ENCODE peak calls at places on chromosomes 13 and 19, in seven cellular contexts. One of them, this sample, is unnamed. For H3K4me1 and H3K36me3, the result is how much of the 10 kb centered on the place peaks cover.

GRCh38 chr13:97749174-97749573 is 204.3 kb upstream of the IPO5 start:
- DNase-seq in tibial artery: no peak
- DNase-seq in mammary epithelial cell: peak
- DNase-seq in heart left ventricle: no peak
- DNase-seq in ovary: no peak
- DNase-seq in sigmoid colon: no peak
- DNase-seq in CD8-positive, alpha-beta memory T cell: no peak
- DNase-seq in this sample: no peak

GRCh38 chr13:113610266-113610665 is 25.7 kb downstream of the TFDP1 start:
- DNase-seq in sigmoid colon: no peak
- DNase-seq in ovary: no peak
- DNase-seq in tibial artery: no peak
- DNase-seq in CD8-positive, alpha-beta memory T cell: no peak
- DNase-seq in mammary epithelial cell: no peak
- DNase-seq in heart left ventricle: no peak
- DNase-seq in this sample: no peak

GRCh38 chr19:50870417-50871089 is 2.7 kb upstream of the KLK2 start:
- DNase-seq in mammary epithelial cell: no peak
- DNase-seq in CD8-positive, alpha-beta memory T cell: no peak
- DNase-seq in heart left ventricle: no peak
- DNase-seq in ovary: no peak
- DNase-seq in tibial artery: no peak
- DNase-seq in sigmoid colon: peak
- DNase-seq in this sample: no peak

GRCh38 chr13:36377822-36378480 is 31.8 kb upstream of the SPART start:
- DNase-seq in tibial artery: no peak
- DNase-seq in mammary epithelial cell: no peak
- DNase-seq in ovary: no peak
- DNase-seq in sigmoid colon: no peak
- DNase-seq in CD8-positive, alpha-beta memory T cell: no peak
- DNase-seq in heart left ventricle: no peak
- DNase-seq in this sample: no peak

GRCh38 chr13:28536371-28536770 is 41.4 kb upstream of the FLT1 start:
- DNase-seq in ovary: no peak
- DNase-seq in CD8-positive, alpha-beta memory T cell: no peak
- DNase-seq in sigmoid colon: no peak
- DNase-seq in mammary epithelial cell: no peak
- DNase-seq in heart left ventricle: no peak
- DNase-seq in tibial artery: no peak
- DNase-seq in this sample: no peak

GRCh38 chr13:65892859-65893258 is 1337.3 kb downstream of the PCDH9 start:
- DNase-seq in sigmoid colon: no peak
- DNase-seq in mammary epithelial cell: no peak
- DNase-seq in tibial artery: no peak
- DNase-seq in ovary: no peak
- DNase-seq in CD8-positive, alpha-beta memory T cell: no peak
- DNase-seq in heart left ventricle: no peak
- DNase-seq in this sample: no peak

GRCh38 chr13:49814551-49815270 is 22.2 kb upstream of the KPNA3 start:
- DNase-seq in CD8-positive, alpha-beta memory T cell: no peak
- DNase-seq in heart left ventricle: no peak
- DNase-seq in tibial artery: no peak
- DNase-seq in mammary epithelial cell: no peak
- DNase-seq in sigmoid colon: no peak
- DNase-seq in ovary: no peak
- DNase-seq in this sample: no peak

GRCh38 chr19:55670280-55671053 is 4.6 kb upstream of the EPN1 start:
- DNase-seq in heart left ventricle: no peak
- DNase-seq in tibial artery: peak
- DNase-seq in sigmoid colon: peak
- DNase-seq in mammary epithelial cell: no peak
- DNase-seq in CD8-positive, alpha-beta memory T cell: peak
- DNase-seq in ovary: no peak
- DNase-seq in this sample: no peak

GRCh38 chr13:27395007-27395510 is 29.4 kb upstream of the GTF3A start:
- DNase-seq in CD8-positive, alpha-beta memory T cell: no peak
- DNase-seq in sigmoid colon: no peak
- DNase-seq in heart left ventricle: no peak
- DNase-seq in ovary: no peak
- DNase-seq in mammary epithelial cell: no peak
- DNase-seq in tibial artery: no peak
- DNase-seq in this sample: no peak

GRCh38 chr13:87893982-87894527 is 222.9 kb downstream of the SLITRK5 start:
- DNase-seq in sigmoid colon: no peak
- DNase-seq in ovary: no peak
- DNase-seq in CD8-positive, alpha-beta memory T cell: no peak
- DNase-seq in tibial artery: no peak
- DNase-seq in mammary epithelial cell: no peak
- DNase-seq in heart left ventricle: no peak
- DNase-seq in this sample: no peak

GRCh38 chr13:82933986-82934385 is 948.3 kb downstream of the SLITRK1 start:
- DNase-seq in mammary epithelial cell: no peak
- DNase-seq in tibial artery: no peak
- DNase-seq in heart left ventricle: no peak
- DNase-seq in ovary: no peak
- DNase-seq in CD8-positive, alpha-beta memory T cell: no peak
- DNase-seq in sigmoid colon: no peak
- DNase-seq in this sample: no peak

GRCh38 chr13:68050746-68051145 is 820.6 kb upstream of the PCDH9 start:
- DNase-seq in tibial artery: no peak
- DNase-seq in ovary: no peak
- DNase-seq in CD8-positive, alpha-beta memory T cell: no peak
- DNase-seq in mammary epithelial cell: no peak
- DNase-seq in heart left ventricle: no peak
- DNase-seq in sigmoid colon: no peak
- DNase-seq in this sample: no peak

GRCh38 chr19:38034153-38034835 is 127.3 kb downstream of the SIPA1L3 start:
- DNase-seq in CD8-positive, alpha-beta memory T cell: no peak
- DNase-seq in ovary: no peak
- DNase-seq in heart left ventricle: no peak
- DNase-seq in sigmoid colon: no peak
- DNase-seq in mammary epithelial cell: no peak
- DNase-seq in tibial artery: no peak
- DNase-seq in this sample: no peak

GRCh38 chr13:113601166-113602070 is 16.9 kb downstream of the TFDP1 start:
- DNase-seq in heart left ventricle: no peak
- DNase-seq in mammary epithelial cell: no peak
- DNase-seq in CD8-positive, alpha-beta memory T cell: no peak
- DNase-seq in sigmoid colon: no peak
- DNase-seq in ovary: peak
- DNase-seq in tibial artery: no peak
- DNase-seq in this sample: no peak

GRCh38 chr13:99087130-99087953 is 109.5 kb upstream of the DOCK9 start:
- DNase-seq in sigmoid colon: peak
- DNase-seq in ovary: peak
- DNase-seq in CD8-positive, alpha-beta memory T cell: peak
- DNase-seq in mammary epithelial cell: peak
- DNase-seq in tibial artery: peak
- DNase-seq in heart left ventricle: peak
- DNase-seq in this sample: peak

GRCh38 chr19:51036519-51036918 is 1.7 kb upstream of the KLK12 start:
- DNase-seq in tibial artery: no peak
- DNase-seq in mammary epithelial cell: no peak
- DNase-seq in sigmoid colon: peak
- DNase-seq in heart left ventricle: no peak
- DNase-seq in CD8-positive, alpha-beta memory T cell: no peak
- DNase-seq in ovary: no peak
- DNase-seq in this sample: no peak

GRCh38 chr13:95385808-95386207 is 84.6 kb upstream of the ABCC4 start:
- DNase-seq in sigmoid colon: peak
- DNase-seq in mammary epithelial cell: no peak
- DNase-seq in ovary: no peak
- DNase-seq in heart left ventricle: no peak
- DNase-seq in tibial artery: no peak
- DNase-seq in CD8-positive, alpha-beta memory T cell: no peak
- DNase-seq in this sample: no peak

GRCh38 chr19:10603873-10604459 is 16.9 kb upstream of the AP1M2 start:
- DNase-seq in sigmoid colon: no peak
- DNase-seq in mammary epithelial cell: peak
- DNase-seq in ovary: no peak
- DNase-seq in heart left ventricle: no peak
- DNase-seq in tibial artery: peak
- DNase-seq in CD8-positive, alpha-beta memory T cell: peak
- DNase-seq in this sample: no peak

GRCh38 chr19:47778089-47778953 is at the start of gene SELENOW:
- DNase-seq in CD8-positive, alpha-beta memory T cell: peak
- DNase-seq in sigmoid colon: peak
- DNase-seq in mammary epithelial cell: peak
- DNase-seq in ovary: peak
- DNase-seq in tibial artery: peak
- DNase-seq in heart left ventricle: peak
- DNase-seq in this sample: peak

GRCh38 chr19:50362030-50362412 is 3.4 kb downstream of the NAPSA start:
- DNase-seq in sigmoid colon: no peak
- DNase-seq in heart left ventricle: no peak
- DNase-seq in tibial artery: no peak
- DNase-seq in CD8-positive, alpha-beta memory T cell: no peak
- DNase-seq in mammary epithelial cell: no peak
- DNase-seq in ovary: no peak
- DNase-seq in this sample: no peak

GRCh38 chr13:25862156-25862555 is 189.7 kb downstream of the SHISA2 start:
- DNase-seq in tibial artery: no peak
- DNase-seq in sigmoid colon: no peak
- DNase-seq in ovary: no peak
- DNase-seq in heart left ventricle: no peak
- DNase-seq in CD8-positive, alpha-beta memory T cell: no peak
- DNase-seq in mammary epithelial cell: no peak
- DNase-seq in this sample: no peak

DNA sequence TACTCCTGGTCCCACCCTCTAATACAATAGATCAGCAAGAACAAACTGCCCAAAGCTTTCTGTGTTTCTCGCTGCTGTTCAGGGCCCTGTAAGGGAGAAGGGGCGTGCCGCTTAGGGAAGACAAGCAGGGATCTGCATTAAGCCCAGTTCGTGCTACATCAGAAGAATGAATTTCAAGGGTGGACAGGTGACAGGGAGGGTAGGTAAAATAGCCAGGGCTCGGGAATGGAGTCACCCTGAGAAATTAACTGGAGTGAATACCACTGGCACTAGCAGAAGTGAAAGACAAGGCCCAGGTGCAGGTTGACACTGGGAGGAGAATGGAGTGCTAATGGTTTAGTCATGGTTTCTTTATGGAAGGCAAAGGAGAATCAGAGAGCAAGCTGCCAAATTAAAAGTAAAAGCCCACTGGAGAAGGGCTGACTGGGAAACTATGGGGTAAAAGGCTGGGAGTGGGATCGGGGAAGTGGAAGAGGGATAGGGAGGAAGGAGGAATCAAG is 183.1 kb upstream of the TSC22D1 start:
- DNase-seq in mammary epithelial cell: peak
- DNase-seq in heart left ventricle: no peak
- DNase-seq in tibial artery: no peak
- DNase-seq in CD8-positive, alpha-beta memory T cell: no peak
- DNase-seq in ovary: no peak
- DNase-seq in sigmoid colon: no peak
- DNase-seq in this sample: peak
- H3K4me1 ChIP-seq in mammary epithelial cell: half or more
- H3K4me1 ChIP-seq in heart left ventricle: under half
- H3K4me1 ChIP-seq in tibial artery: under half
- H3K4me1 ChIP-seq in CD8-positive, alpha-beta memory T cell: under half
- H3K4me1 ChIP-seq in ovary: under half
- H3K4me1 ChIP-seq in sigmoid colon: under half
- H3K4me1 ChIP-seq in this sample: under half

GRCh38 chr19:7463575-7463974 is 25.3 kb downstream of the PEX11G start:
- DNase-seq in heart left ventricle: no peak
- DNase-seq in ovary: no peak
- DNase-seq in tibial artery: no peak
- DNase-seq in CD8-positive, alpha-beta memory T cell: no peak
- DNase-seq in mammary epithelial cell: no peak
- DNase-seq in sigmoid colon: no peak
- DNase-seq in this sample: no peak
- H3K36me3 ChIP-seq in heart left ventricle: under half
- H3K36me3 ChIP-seq in ovary: under half
- H3K36me3 ChIP-seq in tibial artery: half or more
- H3K36me3 ChIP-seq in CD8-positive, alpha-beta memory T cell: half or more
- H3K36me3 ChIP-seq in mammary epithelial cell: under half
- H3K36me3 ChIP-seq in sigmoid colon: half or more
- H3K36me3 ChIP-seq in this sample: under half

DNA sequence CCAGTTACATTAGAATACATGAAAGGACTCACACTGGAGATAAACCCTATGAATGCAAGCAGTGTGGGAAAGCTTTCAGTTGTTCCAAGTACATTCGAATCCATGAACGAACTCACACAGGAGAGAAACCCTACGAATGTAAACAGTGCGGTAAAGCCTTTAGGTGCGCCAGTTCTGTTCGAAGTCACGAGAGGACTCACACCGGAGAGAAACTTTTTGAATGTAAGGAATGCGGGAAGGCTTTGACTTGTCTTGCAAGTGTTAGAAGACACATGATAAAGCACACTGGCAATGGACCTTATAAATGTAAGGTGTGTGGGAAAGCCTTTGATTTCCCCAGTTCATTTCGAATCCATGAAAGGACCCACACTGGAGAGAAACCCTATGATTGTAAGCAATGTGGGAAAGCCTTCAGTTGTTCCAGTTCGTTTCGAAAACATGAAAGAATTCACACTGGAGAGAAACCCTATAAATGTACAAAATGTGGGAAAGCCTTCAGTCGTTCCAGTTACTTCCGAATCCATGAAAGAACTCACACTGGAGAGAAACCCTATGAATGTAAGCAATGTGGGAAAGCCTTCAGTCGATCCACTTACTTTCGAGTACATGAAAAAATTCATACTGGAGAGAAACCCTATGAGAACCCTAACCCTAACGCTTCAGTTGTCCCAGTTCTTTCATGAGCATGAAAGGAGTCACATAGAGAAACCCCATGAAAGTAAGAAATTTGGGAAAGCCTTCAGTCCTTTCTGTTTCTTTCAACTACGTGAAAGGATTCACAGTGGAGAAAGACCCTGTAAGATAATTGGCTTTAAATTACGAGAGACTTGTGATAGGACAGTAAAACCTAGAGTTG is 20.2 kb downstream of the ZNF627 start:
- DNase-seq in ovary: no peak
- DNase-seq in mammary epithelial cell: no peak
- DNase-seq in heart left ventricle: no peak
- DNase-seq in tibial artery: no peak
- DNase-seq in sigmoid colon: no peak
- DNase-seq in CD8-positive, alpha-beta memory T cell: no peak
- DNase-seq in this sample: no peak
- H3K4me3 ChIP-seq in ovary: no peak
- H3K4me3 ChIP-seq in mammary epithelial cell: no peak
- H3K4me3 ChIP-seq in heart left ventricle: no peak
- H3K4me3 ChIP-seq in tibial artery: no peak
- H3K4me3 ChIP-seq in sigmoid colon: no peak
- H3K4me3 ChIP-seq in CD8-positive, alpha-beta memory T cell: no peak
- H3K4me3 ChIP-seq in this sample: no peak

GRCh38 chr13:51644649-51645048 is 60.4 kb downstream of the WDFY2 start:
- DNase-seq in ovary: no peak
- DNase-seq in heart left ventricle: no peak
- DNase-seq in CD8-positive, alpha-beta memory T cell: no peak
- DNase-seq in tibial artery: no peak
- DNase-seq in mammary epithelial cell: peak
- DNase-seq in sigmoid colon: no peak
- DNase-seq in this sample: no peak
- H3K4me1 ChIP-seq in ovary: under half
- H3K4me1 ChIP-seq in heart left ventricle: under half
- H3K4me1 ChIP-seq in CD8-positive, alpha-beta memory T cell: under half
- H3K4me1 ChIP-seq in tibial artery: under half
- H3K4me1 ChIP-seq in mammary epithelial cell: half or more
- H3K4me1 ChIP-seq in sigmoid colon: under half
- H3K4me1 ChIP-seq in this sample: under half